ENCODE peak calls at places on chromosomes 11 and 22, in five cellular contexts. G is astrocyte of the cerebellum, T is Peyer's patch, K is GM23338, R is fibroblast of pulmonary artery. H is an unnamed sample.
A peak's percentile ranks its signal among the peaks of the same experiment; 100 is the strongest.

GRCh38 chr11:125389339-125390166 is 106.5 kb downstream of the FEZ1 start:
- DNase-seq in G (no peak), T (no peak), K (no peak), R (no peak), H (no peak)

GRCh38 chr22:48492371-48493320 is 1335.0 kb downstream of the BRD1 start:
- DNase-seq in G (peak; percentile 76), T (peak; percentile 77), K (peak; percentile 79), R (peak; percentile 76), H (peak; percentile 23)

GRCh38 chr22:49751968-49752597 is 75.6 kb downstream of the BRD1 start:
- DNase-seq in G (no peak), T (peak; percentile 23), K (no peak), R (no peak), H (no peak)

GRCh38 chr22:49820984-49821383 is 6.7 kb downstream of the BRD1 start:
- DNase-seq in G (no peak), T (no peak), K (no peak), R (no peak), H (no peak)

GRCh38 chr11:46431211-46431610 is 39.6 kb upstream of the CHRM4 start:
- DNase-seq in G (no peak), T (no peak), K (no peak), R (no peak), H (no peak)

GRCh38 chr11:6402561-6402981 is 12.3 kb downstream of the SMPD1 start:
- DNase-seq in G (no peak), T (peak; percentile 93), K (no peak), R (no peak), H (no peak)

GRCh38 chr11:119476038-119476437 is 53.1 kb upstream of the THY1 start:
- DNase-seq in G (no peak), T (no peak), K (no peak), R (no peak), H (no peak)

GRCh38 chr22:24984122-24984521 is 31.6 kb downstream of the KIAA1671 start:
- DNase-seq in G (no peak), T (no peak), K (no peak), R (no peak), H (no peak)

GRCh38 chr22:31574015-31574670 is 77.8 kb downstream of the SFI1 start:
- DNase-seq in G (no peak), T (no peak), K (no peak), R (peak; percentile 33), H (no peak)

GRCh38 chr11:2303627-2304155 is 1.9 kb downstream of the TSPAN32 start:
- DNase-seq in G (no peak), T (peak; percentile 43), K (no peak), R (no peak), H (no peak)

GRCh38 chr11:31995031-31995430 is 95.8 kb upstream of the RCN1 start:
- DNase-seq in G (no peak), T (no peak), K (no peak), R (no peak), H (no peak)

GRCh38 chr11:125347261-125347585 is 148.8 kb downstream of the FEZ1 start:
- DNase-seq in G (no peak), T (no peak), K (no peak), R (no peak), H (no peak)

GRCh38 chr22:30253205-30253852 is 6.8 kb upstream of the LIF start:
- DNase-seq in G (no peak), T (peak; percentile 76), K (no peak), R (peak; percentile 70), H (no peak)

GRCh38 chr11:46361283-46362145 is 14.3 kb downstream of the DGKZ start:
- DNase-seq in G (no peak), T (peak; percentile 72), K (no peak), R (peak; percentile 67), H (no peak)

GRCh38 chr11:6404341-6405038 is 14.2 kb downstream of the SMPD1 start:
- DNase-seq in G (no peak), T (no peak), K (no peak), R (no peak), H (peak; percentile 17)

GRCh38 chr11:130888790-130889189 is 27.5 kb downstream of the SNX19 start:
- DNase-seq in G (no peak), T (no peak), K (no peak), R (no peak), H (no peak)

GRCh38 chr11:86938900-86939880 is 16.0 kb downstream of the FZD4 start:
- DNase-seq in G (peak; percentile 42), T (no peak), K (peak; percentile 81), R (peak; percentile 80), H (no peak)

GRCh38 chr11:69202511-69203221 is 46.9 kb downstream of the SMIM38 start:
- DNase-seq in G (no peak), T (no peak), K (no peak), R (no peak), H (no peak)

GRCh38 chr11:47552086-47552580 is 799 bp downstream of the CELF1 start:
- DNase-seq in G (no peak), T (no peak), K (peak; percentile 63), R (peak; percentile 53), H (no peak)

GRCh38 chr11:47552581-47553416 is at the start of gene CELF1:
- DNase-seq in G (peak; percentile 57), T (peak; percentile 96), K (peak; percentile 95), R (peak; percentile 87), H (no peak)

GRCh38 chr11:47551086-47551485 is 1.8 kb downstream of the CELF1 start:
- DNase-seq in G (no peak), T (no peak), K (peak; percentile 62), R (peak; percentile 44), H (no peak)

GRCh38 chr11:47553417-47553746 is 450 bp upstream of the CELF1 start:
- DNase-seq in G (no peak), T (no peak), K (no peak), R (peak; percentile 51), H (no peak)

DNA sequence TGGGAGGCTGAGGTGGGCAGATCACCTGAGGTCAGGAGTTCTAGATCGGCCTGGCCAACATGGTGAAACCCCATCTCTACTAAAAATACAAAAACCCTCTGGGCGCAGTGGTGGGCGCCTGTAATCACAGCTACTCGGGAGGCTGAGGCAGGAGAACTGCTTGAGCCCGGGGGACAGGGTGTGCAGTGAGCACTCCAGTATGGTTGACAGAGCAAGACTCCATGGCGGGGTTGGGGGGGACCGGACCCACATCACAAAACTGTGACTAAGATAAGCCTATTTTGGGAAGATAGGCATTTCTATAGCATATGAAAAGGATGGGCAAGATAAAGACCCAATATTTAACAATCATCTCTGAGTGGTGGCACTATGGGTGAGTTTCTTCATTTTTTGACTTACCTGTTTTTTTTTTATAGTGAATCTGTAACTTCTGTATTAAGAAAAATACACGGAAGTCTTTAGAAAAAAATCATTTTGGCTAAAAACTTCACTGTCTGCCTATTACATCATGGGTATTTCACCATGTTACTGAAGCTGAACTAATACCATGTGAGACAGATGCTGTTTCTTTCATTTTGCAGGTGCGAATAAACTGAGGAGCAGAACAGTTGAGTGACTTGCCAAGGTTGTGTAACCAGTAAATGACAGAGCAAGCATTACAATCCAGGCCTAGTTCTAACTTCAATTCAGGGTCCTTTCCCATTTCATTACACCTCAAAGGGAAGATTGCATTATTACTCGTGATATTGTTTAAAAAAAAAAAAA is 2.5 kb downstream of the CELF1 start:
- DNase-seq in G (no peak), T (no peak), K (no peak), R (no peak), H (no peak)
- H3K4me3 ChIP-seq in G (no peak overlapping the region), T (no peak overlapping the region), K (peak overlapping the region; percentile 99), R (no peak overlapping the region), H (no peak overlapping the region)

DNA sequence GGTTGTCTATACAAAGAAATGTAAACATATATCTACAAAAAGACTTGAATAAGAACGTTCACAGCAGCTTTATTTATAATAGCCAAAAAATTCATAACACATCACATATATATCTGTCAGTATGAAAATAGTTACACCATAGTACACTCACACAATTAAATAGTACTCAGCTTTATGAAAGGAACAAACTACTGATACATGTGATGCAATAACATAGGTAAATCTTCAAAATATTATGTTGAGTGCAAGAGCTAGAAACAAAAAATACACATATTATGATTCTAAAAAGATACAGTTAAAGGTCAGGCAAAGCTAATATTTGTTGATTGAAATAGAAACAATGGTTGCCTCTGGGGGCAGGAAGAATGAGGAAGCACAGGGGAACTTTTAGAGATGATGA is 6.6 kb downstream of the MRGPRX2 start:
- DNase-seq in G (no peak), T (no peak), K (no peak), R (no peak), H (no peak)
- TF ChIP-seq CTCF in G (no peak), T (no peak), K (no peak), R (no peak), H (no peak)

DNA sequence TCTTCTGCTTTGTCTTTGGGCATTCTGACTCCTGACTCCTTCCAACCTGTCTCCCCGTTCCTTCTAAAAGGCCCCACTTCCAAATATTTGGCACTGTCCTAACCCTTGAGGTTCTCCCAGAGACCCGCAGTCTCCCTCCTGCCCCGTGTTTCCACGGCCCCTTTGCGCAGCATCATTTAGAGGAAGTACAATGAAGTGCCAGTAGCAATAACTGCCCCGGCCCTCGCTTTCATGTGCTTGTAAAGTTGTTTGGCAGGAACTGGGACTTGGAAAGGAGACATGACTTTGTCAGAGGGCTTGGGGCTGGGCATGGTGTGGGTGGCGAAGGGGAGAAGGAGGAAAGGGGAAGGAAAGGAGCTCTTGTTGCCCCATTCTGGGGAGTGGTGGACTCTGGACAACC is 2.6 kb downstream of the CD44 start:
- DNase-seq in G (no peak), T (peak; percentile 87), K (no peak), R (no peak), H (no peak)
- H3K4me3 ChIP-seq in G (peak overlapping the region; percentile 96), T (peak overlapping the region; percentile 79), K (no peak overlapping the region), R (peak overlapping the region; percentile 82), H (peak overlapping the region; percentile 94)

GRCh38 chr11:95792700-95793099 is 2.4 kb downstream of the CEP57 start:
- DNase-seq in G (no peak), T (no peak), K (no peak), R (no peak), H (no peak)

GRCh38 chr11:95792200-95792599 is 1.9 kb downstream of the CEP57 start:
- DNase-seq in G (no peak), T (no peak), K (no peak), R (no peak), H (no peak)

GRCh38 chr11:95790933-95791247 is 592 bp downstream of the CEP57 start:
- DNase-seq in G (peak; percentile 35), T (peak; percentile 85), K (peak; percentile 86), R (peak; percentile 71), H (no peak)

GRCh38 chr11:95790123-95790932 is at the start of gene CEP57:
- DNase-seq in G (peak; percentile 98), T (peak; percentile 99), K (peak; percentile 99), R (peak; percentile 99), H (peak; percentile 94)

DNA sequence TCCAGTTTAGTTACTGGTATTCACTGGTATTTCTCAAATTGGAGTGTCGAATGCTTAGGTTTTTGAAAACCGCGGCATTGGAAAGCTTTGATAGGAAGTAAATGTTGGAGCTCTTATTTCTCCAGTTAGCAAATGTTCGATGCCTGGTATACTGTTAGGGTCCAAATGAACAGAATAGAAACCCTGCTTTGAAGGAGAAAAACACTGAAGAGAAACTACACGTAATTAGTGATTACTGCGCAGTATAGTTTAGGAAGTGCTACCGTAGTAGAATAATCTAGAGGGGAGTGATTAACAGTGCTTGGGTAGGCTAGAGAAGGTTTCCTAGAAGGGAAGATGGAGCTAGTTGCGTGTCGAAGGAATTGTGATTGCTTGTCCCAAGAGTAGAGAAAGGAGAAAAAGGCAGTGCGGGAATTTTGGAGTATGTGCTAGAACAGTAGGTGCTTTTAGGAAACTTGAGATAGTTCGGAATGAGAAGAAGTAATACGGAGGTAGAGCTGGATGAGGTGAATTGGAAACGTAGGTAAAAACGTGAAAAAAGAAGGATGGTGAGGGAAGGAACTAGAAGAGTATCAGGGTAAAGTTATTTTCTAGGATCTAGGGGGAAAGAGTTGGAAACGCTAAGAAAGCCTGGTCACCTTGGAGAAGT is 1.2 kb downstream of the CEP57 start:
- DNase-seq in G (no peak), T (no peak), K (no peak), R (no peak), H (no peak)
- TF ChIP-seq CTCF in G (no peak), T (no peak), K (no peak), R (no peak), H (no peak)

GRCh38 chr11:64777449-64778222 is 706 bp downstream of the SF1 start:
- DNase-seq in G (peak; percentile 66), T (peak; percentile 92), K (peak; percentile 80), R (peak; percentile 81), H (peak; percentile 31)
- H3K4me3 ChIP-seq in G (peak overlapping the region; percentile 64), T (peak overlapping the region; percentile 96), K (peak overlapping the region; percentile 94), R (peak overlapping the region; percentile 90), H (peak overlapping the region; percentile 93)